ENCODE peak calls at places on chromosomes 13 and 19, in five cellular contexts. A is K562, O is HCT116, U is SK-N-SH, X is HepG2. S is an unnamed sample. For H3K27me3, the result is how much of the 10 kb centered on the place peaks cover.

GRCh38 chr13:46032341-46032740 is 20.2 kb downstream of the ZC3H13 start:
- DNase-seq in A (no peak), O (no peak), U (no peak), X (no peak), S (no peak)

GRCh38 chr19:28218728-28219127 is 994.2 kb downstream of the UQCRFS1 start:
- DNase-seq in A (no peak), O (no peak), U (no peak), X (no peak), S (no peak)

GRCh38 chr13:75432045-75432444 is 49.9 kb downstream of the TBC1D4 start:
- DNase-seq in A (no peak), O (no peak), U (no peak), X (peak), S (peak)

GRCh38 chr19:44757057-44757734 is 8.7 kb downstream of the BCL3 start:
- DNase-seq in A (peak), O (no peak), U (peak), X (no peak), S (peak)

GRCh38 chr19:15225797-15226196 is 6.5 kb downstream of the EPHX3 start:
- DNase-seq in A (no peak), O (no peak), U (peak), X (no peak), S (no peak)

GRCh38 chr13:110400786-110401533 is 93.9 kb downstream of the COL4A2 start:
- DNase-seq in A (no peak), O (no peak), U (no peak), X (no peak), S (no peak)

GRCh38 chr19:13241321-13242104 is 91.3 kb downstream of the IER2 start:
- DNase-seq in A (no peak), O (no peak), U (no peak), X (no peak), S (peak)

GRCh38 chr13:27920677-27921420 is 1.0 kb downstream of the PDX1 start:
- DNase-seq in A (no peak), O (no peak), U (peak), X (no peak), S (peak)

GRCh38 chr13:92547256-92547655 is 679.4 kb upstream of the GPC6 start:
- DNase-seq in A (no peak), O (no peak), U (no peak), X (no peak), S (no peak)

GRCh38 chr13:97259787-97260641 is 37.9 kb downstream of the MBNL2 start:
- DNase-seq in A (peak), O (no peak), U (no peak), X (peak), S (no peak)

GRCh38 chr19:43555185-43555770 is 20.0 kb downstream of the XRCC1 start:
- DNase-seq in A (peak), O (no peak), U (peak), X (peak), S (peak)

GRCh38 chr19:20863176-20863575 is 59.9 kb upstream of the ZNF85 start:
- DNase-seq in A (no peak), O (no peak), U (no peak), X (no peak), S (peak)

GRCh38 chr19:9672893-9673292 is 2.0 kb downstream of the ZNF562 start:
- DNase-seq in A (no peak), O (no peak), U (no peak), X (peak), S (no peak)

GRCh38 chr13:94707400-94708021 is 4.8 kb downstream of the SOX21 start:
- DNase-seq in A (peak), O (no peak), U (peak), X (no peak), S (peak)

GRCh38 chr13:91045351-91046034 is 302.0 kb upstream of the MIR17HG start:
- DNase-seq in A (no peak), O (peak), U (peak), X (no peak), S (peak)

GRCh38 chr19:38062959-38063786 is 156.2 kb downstream of the SIPA1L3 start:
- DNase-seq in A (peak), O (no peak), U (peak), X (no peak), S (no peak)

GRCh38 chr19:804419-805160 is 7.3 kb downstream of the PTBP1 start:
- DNase-seq in A (peak), O (no peak), U (no peak), X (no peak), S (no peak)

GRCh38 chr13:99383511-99383921 is 76.3 kb upstream of the GPR183 start:
- DNase-seq in A (no peak), O (no peak), U (no peak), X (no peak), S (no peak)

GRCh38 chr19:33301011-33301899 is 1.1 kb downstream of the CEBPA start:
- DNase-seq in A (no peak), O (no peak), U (peak), X (no peak), S (peak)

GRCh38 chr13:53921473-53921872 is 892.9 kb downstream of the OLFM4 start:
- DNase-seq in A (no peak), O (no peak), U (no peak), X (no peak), S (no peak)

GRCh38 chr13:68888832-68889231 is 1218.8 kb upstream of the ATXN8OS start:
- DNase-seq in A (no peak), O (peak), U (no peak), X (no peak), S (no peak)

GRCh38 chr19:28332886-28333285 is 880.1 kb downstream of the UQCRFS1 start:
- DNase-seq in A (no peak), O (no peak), U (no peak), X (no peak), S (no peak)

GRCh38 chr13:87671824-87672603 is 843 bp downstream of the SLITRK5 start:
- DNase-seq in A (no peak), O (no peak), U (peak), X (no peak), S (peak)

GRCh38 chr19:6061420-6062130 is 48.7 kb downstream of the RFX2 start:
- DNase-seq in A (no peak), O (no peak), U (no peak), X (no peak), S (no peak)

GRCh38 chr19:30222428-30222873 is 149.7 kb upstream of the ZNF536 start:
- DNase-seq in A (peak), O (no peak), U (peak), X (no peak), S (peak)

GRCh38 chr19:56508282-56508778 is 675 bp downstream of the ZNF471 start:
- DNase-seq in A (no peak), O (no peak), U (no peak), X (no peak), S (no peak)

GRCh38 chr19:1206733-1207301 is 1.2 kb downstream of the STK11 start:
- DNase-seq in A (no peak), O (no peak), U (no peak), X (no peak), S (no peak)

GRCh38 chr19:12766051-12766521 is 9.3 kb downstream of the HOOK2 start:
- DNase-seq in A (peak), O (no peak), U (no peak), X (peak), S (peak)

GRCh38 chr19:3320354-3320670 is 46.1 kb upstream of the NFIC start:
- DNase-seq in A (no peak), O (no peak), U (peak), X (no peak), S (no peak)

GRCh38 chr19:30596813-30597399 is 224.7 kb downstream of the ZNF536 start:
- DNase-seq in A (no peak), O (no peak), U (no peak), X (no peak), S (peak)

GRCh38 chr19:35692010-35692409 is 12.3 kb upstream of the ZBTB32 start:
- DNase-seq in A (no peak), O (no peak), U (no peak), X (no peak), S (no peak)

GRCh38 chr19:50826492-50827240 is 3.1 kb upstream of the KLK1 start:
- DNase-seq in A (no peak), O (no peak), U (no peak), X (no peak), S (no peak)

GRCh38 chr19:17333611-17334413 is 843 bp downstream of the ANO8 start:
- DNase-seq in A (peak), O (peak), U (no peak), X (no peak), S (peak)

DNA sequence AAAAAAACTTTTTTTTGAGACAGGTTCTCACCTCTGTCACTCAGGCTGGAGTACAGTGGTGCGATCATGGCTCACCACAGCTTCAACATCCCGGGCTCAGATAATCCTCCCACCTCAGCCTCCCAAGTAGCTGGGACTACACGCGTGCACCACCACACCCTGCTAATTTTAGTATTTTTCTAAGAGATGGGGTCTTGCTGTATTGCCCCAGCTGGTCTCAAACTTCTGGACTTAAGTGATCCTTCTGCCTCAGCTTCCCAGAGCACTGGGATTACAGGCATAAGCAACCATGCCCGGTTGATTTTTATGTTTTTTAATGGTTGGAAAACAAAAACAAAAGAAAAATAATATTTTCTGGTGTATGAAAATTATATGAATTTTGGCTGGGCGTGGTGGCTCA is 9.2 kb upstream of the ACP7 start:
- DNase-seq in A (no peak), O (no peak), U (no peak), X (no peak), S (no peak)
- H3K27me3 ChIP-seq in A (under half), O (under half), U (under half), X (under half), S (under half)

DNA sequence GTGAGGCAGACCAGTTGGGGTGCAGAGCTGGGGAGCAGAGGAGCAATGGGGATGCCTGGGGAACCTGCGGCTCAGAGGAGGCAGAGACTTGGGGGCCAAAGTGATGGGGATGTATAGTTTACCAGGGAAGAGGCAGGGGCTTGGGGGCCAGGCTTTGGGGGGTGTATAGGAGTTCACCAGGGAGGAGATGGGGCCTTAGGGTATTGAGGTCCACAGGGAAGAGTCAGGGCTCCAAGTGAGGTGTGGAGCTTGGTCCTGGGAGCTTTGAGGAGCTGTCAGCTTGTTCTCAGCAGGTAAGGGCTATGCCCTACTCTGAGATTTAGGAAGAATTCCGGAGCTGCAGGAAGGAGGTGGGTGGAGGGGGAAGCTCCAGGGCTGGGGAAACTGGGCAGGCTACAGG is 10.8 kb downstream of the TNFAIP8L1 start:
- DNase-seq in A (no peak), O (no peak), U (no peak), X (no peak), S (no peak)
- TF ChIP-seq POLR2AphosphoS5 in A (no peak), O (no peak), U (no peak), X (no peak), S (no peak)

GRCh38 chr13:23081901-23082300 is 98.9 kb upstream of the SGCG start:
- DNase-seq in A (no peak), O (no peak), U (no peak), X (no peak), S (no peak)
- H3K4me2 ChIP-seq in A (no peak), O (no peak), U (no peak), X (no peak), S (no peak)

GRCh38 chr19:48393559-48394330 is at the start of gene GRIN2D:
- DNase-seq in A (peak), O (no peak), U (peak), X (no peak), S (peak)
- H3K27me3 ChIP-seq in A (under half), O (under half), U (under half), X (under half), S (half or more)

S was measured in GM23338.